ENCODE peak calls at places on chromosomes 2 and 18, in six cellular contexts. Q, B, V, S, A and X are unnamed samples.

GRCh38 chr2:218010116-218010837 is 7.5 kb upstream of the TNS1 start:
- DNase-seq in Q (peak; percentile 66), B (peak; percentile 63), V (no peak), S (peak; percentile 58), A (peak; percentile 80), X (no peak)

GRCh38 chr2:2919574-2920365 is 457.8 kb downstream of the EIPR1 start:
- DNase-seq in Q (no peak), B (no peak), V (no peak), S (no peak), A (no peak), X (no peak)

GRCh38 chr18:48997681-48997984 is 46.9 kb upstream of the SMAD7 start:
- DNase-seq in Q (peak; percentile 96), B (no peak), V (no peak), S (no peak), A (no peak), X (no peak)

GRCh38 chr18:76892832-76893231 is 70.5 kb downstream of the ZNF236 start:
- DNase-seq in Q (no peak), B (no peak), V (no peak), S (no peak), A (no peak), X (no peak)

GRCh38 chr2:19543271-19544019 is 185.0 kb upstream of the OSR1 start:
- DNase-seq in Q (no peak), B (no peak), V (no peak), S (no peak), A (no peak), X (no peak)

GRCh38 chr2:230230087-230230486 is 4.6 kb downstream of the SP140 start:
- DNase-seq in Q (no peak), B (no peak), V (no peak), S (no peak), A (no peak), X (no peak)

GRCh38 chr2:11873766-11874165 is 127.3 kb downstream of the LPIN1 start:
- DNase-seq in Q (no peak), B (no peak), V (no peak), S (no peak), A (no peak), X (no peak)

GRCh38 chr2:213015387-213016165 is 135.8 kb downstream of the IKZF2 start:
- DNase-seq in Q (no peak), B (no peak), V (no peak), S (no peak), A (no peak), X (no peak)

GRCh38 chr2:212145111-212145510 is 393.5 kb downstream of the ERBB4 start:
- DNase-seq in Q (no peak), B (no peak), V (no peak), S (no peak), A (no peak), X (no peak)

GRCh38 chr18:31100598-31101147 is 1.5 kb downstream of the DSC2 start:
- DNase-seq in Q (peak; percentile 83), B (peak; percentile 5), V (no peak), S (peak; percentile 49), A (no peak), X (no peak)

GRCh38 chr2:55408098-55408882 is 11.4 kb downstream of the CCDC88A start:
- DNase-seq in Q (no peak), B (no peak), V (no peak), S (no peak), A (no peak), X (no peak)

GRCh38 chr2:158967114-158967730 is 1.2 kb upstream of the TANC1 start:
- DNase-seq in Q (peak; percentile 42), B (no peak), V (no peak), S (no peak), A (no peak), X (no peak)

GRCh38 chr18:62751341-62751821 is 36.0 kb downstream of the PHLPP1 start:
- DNase-seq in Q (no peak), B (no peak), V (no peak), S (no peak), A (no peak), X (no peak)

GRCh38 chr2:72712977-72713376 is 112.9 kb downstream of the EXOC6B start:
- DNase-seq in Q (no peak), B (no peak), V (no peak), S (no peak), A (no peak), X (no peak)

GRCh38 chr2:72712304-72712703 is 113.5 kb downstream of the EXOC6B start:
- DNase-seq in Q (no peak), B (no peak), V (no peak), S (no peak), A (no peak), X (no peak)

GRCh38 chr2:72718906-72719305 is 106.9 kb downstream of the EXOC6B start:
- DNase-seq in Q (no peak), B (no peak), V (no peak), S (no peak), A (no peak), X (no peak)

GRCh38 chr2:72710418-72711152 is 115.2 kb downstream of the EXOC6B start:
- DNase-seq in Q (no peak), B (no peak), V (no peak), S (no peak), A (no peak), X (no peak)

GRCh38 chr2:72713857-72714256 is 112.0 kb downstream of the EXOC6B start:
- DNase-seq in Q (no peak), B (no peak), V (no peak), S (no peak), A (no peak), X (no peak)
- TF ChIP-seq CTCF in Q (peak; percentile 5), B (no peak), V (no peak), S (no peak), A (no peak), X (no peak)

GRCh38 chr2:43762286-43762685 is 11.6 kb upstream of the DYNC2LI1 start:
- DNase-seq in Q (no peak), B (no peak), V (no peak), S (no peak), A (no peak), X (no peak)

GRCh38 chr2:43764086-43764710 is 9.6 kb upstream of the DYNC2LI1 start:
- DNase-seq in Q (no peak), B (no peak), V (no peak), S (no peak), A (no peak), X (no peak)

GRCh38 chr2:43766006-43766405 is 7.8 kb upstream of the DYNC2LI1 start:
- DNase-seq in Q (no peak), B (no peak), V (no peak), S (no peak), A (peak; percentile 28), X (no peak)
- H3K27ac ChIP-seq in Q (no peak overlapping the region), B (no peak overlapping the region), V (no peak overlapping the region), S (no peak overlapping the region), A (no peak overlapping the region), X (no peak overlapping the region)

DNA sequence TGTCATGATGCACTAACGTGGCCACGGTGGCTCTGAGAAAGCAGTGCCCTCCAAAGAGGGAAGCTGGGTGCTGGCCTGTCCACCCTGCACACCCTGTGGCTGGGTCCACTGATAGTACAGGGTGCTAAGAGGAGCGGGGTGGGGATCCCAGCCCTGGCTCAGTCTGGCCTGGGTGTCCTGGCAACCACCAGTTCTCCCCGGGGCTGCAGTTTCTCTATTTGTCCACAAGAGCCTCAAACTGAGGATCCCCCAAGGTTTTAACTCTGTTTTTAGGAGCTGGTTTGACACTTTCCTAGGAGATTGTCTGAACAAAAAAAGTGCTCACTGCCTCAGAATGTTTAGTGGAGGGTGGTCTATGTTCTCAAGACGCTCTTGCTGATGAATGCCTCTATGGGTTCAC is 29.0 kb downstream of the EDAR start:
- DNase-seq in Q (no peak), B (no peak), V (no peak), S (no peak), A (no peak), X (no peak)
- TF ChIP-seq CTCF in Q (peak; percentile 21), B (no peak), V (peak; percentile 41), S (no peak), A (no peak), X (no peak)

GRCh38 chr2:109371481-109372170 is 242.1 kb downstream of the SEPTIN10 start:
- DNase-seq in Q (no peak), B (no peak), V (no peak), S (peak; percentile 37), A (no peak), X (peak; percentile 37)
- H3K27ac ChIP-seq in Q (no peak overlapping the region), B (no peak overlapping the region), V (no peak overlapping the region), S (no peak overlapping the region), A (no peak overlapping the region), X (no peak overlapping the region)